ENCODE peak calls at places on chromosomes 16 and 17, in seven cellular contexts. One of them, this sample, is unnamed.

GRCh38 chr16:63808730-63809129 is 1313.1 kb downstream of the CDH11 start:
- DNase-seq in fibroblast of villous mesenchyme: no peak
- DNase-seq in activated CD4-positive, CD25-positive, alpha-beta regulatory T cell treated with anti-CD3 and anti-CD28 coated beads, Interleukin-2, amount 50 U/mL, for 72 hours: no peak
- DNase-seq in natural killer cell: no peak
- DNase-seq in NCI-H187: no peak
- DNase-seq in effector CD4-positive, alpha-beta T cell: no peak
- DNase-seq in CD8-positive, alpha-beta T cell: no peak
- DNase-seq in this sample: no peak

GRCh38 chr17:63440127-63440769 is 5.9 kb downstream of the CYB561 start:
- DNase-seq in activated CD4-positive, CD25-positive, alpha-beta regulatory T cell treated with anti-CD3 and anti-CD28 coated beads, Interleukin-2, amount 50 U/mL, for 72 hours: no peak
- DNase-seq in CD8-positive, alpha-beta T cell: peak; percentile 65
- DNase-seq in fibroblast of villous mesenchyme: no peak
- DNase-seq in natural killer cell: no peak
- DNase-seq in effector CD4-positive, alpha-beta T cell: peak; percentile 16
- DNase-seq in NCI-H187: no peak
- DNase-seq in this sample: no peak

GRCh38 chr16:31000671-31001382 is 9.6 kb downstream of the STX1B start:
- DNase-seq in NCI-H187: no peak
- DNase-seq in activated CD4-positive, CD25-positive, alpha-beta regulatory T cell treated with anti-CD3 and anti-CD28 coated beads, Interleukin-2, amount 50 U/mL, for 72 hours: no peak
- DNase-seq in effector CD4-positive, alpha-beta T cell: no peak
- DNase-seq in fibroblast of villous mesenchyme: no peak
- DNase-seq in CD8-positive, alpha-beta T cell: no peak
- DNase-seq in natural killer cell: no peak
- DNase-seq in this sample: no peak

GRCh38 chr17:40602445-40603443 is 37.5 kb upstream of the CCR7 start:
- DNase-seq in effector CD4-positive, alpha-beta T cell: peak; percentile 68
- DNase-seq in natural killer cell: no peak
- DNase-seq in activated CD4-positive, CD25-positive, alpha-beta regulatory T cell treated with anti-CD3 and anti-CD28 coated beads, Interleukin-2, amount 50 U/mL, for 72 hours: peak; percentile 67
- DNase-seq in fibroblast of villous mesenchyme: peak; percentile 40
- DNase-seq in NCI-H187: no peak
- DNase-seq in CD8-positive, alpha-beta T cell: peak; percentile 85
- DNase-seq in this sample: peak; percentile 51

GRCh38 chr16:57372372-57373116 is at the start of gene CX3CL1:
- DNase-seq in CD8-positive, alpha-beta T cell: no peak
- DNase-seq in fibroblast of villous mesenchyme: peak; percentile 50
- DNase-seq in NCI-H187: no peak
- DNase-seq in effector CD4-positive, alpha-beta T cell: no peak
- DNase-seq in activated CD4-positive, CD25-positive, alpha-beta regulatory T cell treated with anti-CD3 and anti-CD28 coated beads, Interleukin-2, amount 50 U/mL, for 72 hours: no peak
- DNase-seq in natural killer cell: no peak
- DNase-seq in this sample: no peak

GRCh38 chr17:77096570-77097214 is 44.1 kb upstream of the SEC14L1 start:
- DNase-seq in NCI-H187: no peak
- DNase-seq in activated CD4-positive, CD25-positive, alpha-beta regulatory T cell treated with anti-CD3 and anti-CD28 coated beads, Interleukin-2, amount 50 U/mL, for 72 hours: no peak
- DNase-seq in fibroblast of villous mesenchyme: peak; percentile 75
- DNase-seq in natural killer cell: no peak
- DNase-seq in CD8-positive, alpha-beta T cell: no peak
- DNase-seq in effector CD4-positive, alpha-beta T cell: no peak
- DNase-seq in this sample: no peak

GRCh38 chr17:59627770-59628171 is 8.1 kb downstream of the CLTC start:
- DNase-seq in CD8-positive, alpha-beta T cell: no peak
- DNase-seq in activated CD4-positive, CD25-positive, alpha-beta regulatory T cell treated with anti-CD3 and anti-CD28 coated beads, Interleukin-2, amount 50 U/mL, for 72 hours: no peak
- DNase-seq in fibroblast of villous mesenchyme: peak; percentile 34
- DNase-seq in effector CD4-positive, alpha-beta T cell: no peak
- DNase-seq in natural killer cell: no peak
- DNase-seq in NCI-H187: no peak
- DNase-seq in this sample: no peak

GRCh38 chr17:77952368-77952767 is 6.1 kb upstream of the TNRC6C start:
- DNase-seq in activated CD4-positive, CD25-positive, alpha-beta regulatory T cell treated with anti-CD3 and anti-CD28 coated beads, Interleukin-2, amount 50 U/mL, for 72 hours: no peak
- DNase-seq in CD8-positive, alpha-beta T cell: peak; percentile 38
- DNase-seq in natural killer cell: no peak
- DNase-seq in fibroblast of villous mesenchyme: no peak
- DNase-seq in effector CD4-positive, alpha-beta T cell: no peak
- DNase-seq in NCI-H187: no peak
- DNase-seq in this sample: no peak

GRCh38 chr17:28041844-28042656 is 427 bp upstream of the NLK start:
- DNase-seq in activated CD4-positive, CD25-positive, alpha-beta regulatory T cell treated with anti-CD3 and anti-CD28 coated beads, Interleukin-2, amount 50 U/mL, for 72 hours: no peak
- DNase-seq in CD8-positive, alpha-beta T cell: no peak
- DNase-seq in fibroblast of villous mesenchyme: no peak
- DNase-seq in natural killer cell: no peak
- DNase-seq in NCI-H187: no peak
- DNase-seq in effector CD4-positive, alpha-beta T cell: no peak
- DNase-seq in this sample: no peak

GRCh38 chr16:85696761-85697160 is 8.0 kb upstream of the GINS2 start:
- DNase-seq in NCI-H187: no peak
- DNase-seq in fibroblast of villous mesenchyme: no peak
- DNase-seq in natural killer cell: no peak
- DNase-seq in CD8-positive, alpha-beta T cell: no peak
- DNase-seq in activated CD4-positive, CD25-positive, alpha-beta regulatory T cell treated with anti-CD3 and anti-CD28 coated beads, Interleukin-2, amount 50 U/mL, for 72 hours: no peak
- DNase-seq in effector CD4-positive, alpha-beta T cell: no peak
- DNase-seq in this sample: no peak

GRCh38 chr17:40015005-40015997 is at the start of gene CSF3:
- DNase-seq in CD8-positive, alpha-beta T cell: no peak
- DNase-seq in fibroblast of villous mesenchyme: peak; percentile 27
- DNase-seq in natural killer cell: no peak
- DNase-seq in effector CD4-positive, alpha-beta T cell: no peak
- DNase-seq in NCI-H187: no peak
- DNase-seq in activated CD4-positive, CD25-positive, alpha-beta regulatory T cell treated with anti-CD3 and anti-CD28 coated beads, Interleukin-2, amount 50 U/mL, for 72 hours: no peak
- DNase-seq in this sample: no peak

GRCh38 chr17:74750327-74751069 is 2.1 kb downstream of the NHERF1 start:
- DNase-seq in NCI-H187: no peak
- DNase-seq in activated CD4-positive, CD25-positive, alpha-beta regulatory T cell treated with anti-CD3 and anti-CD28 coated beads, Interleukin-2, amount 50 U/mL, for 72 hours: no peak
- DNase-seq in effector CD4-positive, alpha-beta T cell: no peak
- DNase-seq in natural killer cell: no peak
- DNase-seq in CD8-positive, alpha-beta T cell: no peak
- DNase-seq in fibroblast of villous mesenchyme: no peak
- DNase-seq in this sample: no peak

GRCh38 chr17:76715462-76715830 is 4.7 kb upstream of the MXRA7 start:
- DNase-seq in natural killer cell: no peak
- DNase-seq in fibroblast of villous mesenchyme: no peak
- DNase-seq in effector CD4-positive, alpha-beta T cell: no peak
- DNase-seq in CD8-positive, alpha-beta T cell: no peak
- DNase-seq in activated CD4-positive, CD25-positive, alpha-beta regulatory T cell treated with anti-CD3 and anti-CD28 coated beads, Interleukin-2, amount 50 U/mL, for 72 hours: no peak
- DNase-seq in NCI-H187: no peak
- DNase-seq in this sample: no peak

GRCh38 chr16:3797473-3797872 is 80.1 kb upstream of the TRAP1 start:
- DNase-seq in NCI-H187: no peak
- DNase-seq in natural killer cell: no peak
- DNase-seq in effector CD4-positive, alpha-beta T cell: no peak
- DNase-seq in CD8-positive, alpha-beta T cell: no peak
- DNase-seq in activated CD4-positive, CD25-positive, alpha-beta regulatory T cell treated with anti-CD3 and anti-CD28 coated beads, Interleukin-2, amount 50 U/mL, for 72 hours: no peak
- DNase-seq in fibroblast of villous mesenchyme: no peak
- DNase-seq in this sample: no peak

GRCh38 chr16:2088759-2089358 is 41.1 kb downstream of the TSC2 start:
- DNase-seq in effector CD4-positive, alpha-beta T cell: no peak
- DNase-seq in fibroblast of villous mesenchyme: no peak
- DNase-seq in NCI-H187: no peak
- DNase-seq in activated CD4-positive, CD25-positive, alpha-beta regulatory T cell treated with anti-CD3 and anti-CD28 coated beads, Interleukin-2, amount 50 U/mL, for 72 hours: no peak
- DNase-seq in CD8-positive, alpha-beta T cell: no peak
- DNase-seq in natural killer cell: no peak
- DNase-seq in this sample: no peak

GRCh38 chr16:14337303-14338191 is 266.4 kb downstream of the MRTFB start:
- DNase-seq in effector CD4-positive, alpha-beta T cell: no peak
- DNase-seq in natural killer cell: no peak
- DNase-seq in NCI-H187: no peak
- DNase-seq in CD8-positive, alpha-beta T cell: no peak
- DNase-seq in activated CD4-positive, CD25-positive, alpha-beta regulatory T cell treated with anti-CD3 and anti-CD28 coated beads, Interleukin-2, amount 50 U/mL, for 72 hours: no peak
- DNase-seq in fibroblast of villous mesenchyme: peak; percentile 47
- DNase-seq in this sample: no peak

GRCh38 chr16:70715113-70715711 is 29.4 kb upstream of the MTSS2 start:
- DNase-seq in effector CD4-positive, alpha-beta T cell: no peak
- DNase-seq in fibroblast of villous mesenchyme: peak; percentile 94
- DNase-seq in CD8-positive, alpha-beta T cell: no peak
- DNase-seq in natural killer cell: no peak
- DNase-seq in activated CD4-positive, CD25-positive, alpha-beta regulatory T cell treated with anti-CD3 and anti-CD28 coated beads, Interleukin-2, amount 50 U/mL, for 72 hours: no peak
- DNase-seq in NCI-H187: no peak
- DNase-seq in this sample: no peak

GRCh38 chr16:76926595-76926994 is 264.4 kb upstream of the MON1B start:
- DNase-seq in fibroblast of villous mesenchyme: no peak
- DNase-seq in CD8-positive, alpha-beta T cell: no peak
- DNase-seq in NCI-H187: no peak
- DNase-seq in natural killer cell: no peak
- DNase-seq in effector CD4-positive, alpha-beta T cell: no peak
- DNase-seq in activated CD4-positive, CD25-positive, alpha-beta regulatory T cell treated with anti-CD3 and anti-CD28 coated beads, Interleukin-2, amount 50 U/mL, for 72 hours: no peak
- DNase-seq in this sample: no peak

GRCh38 chr17:38958326-38958725 is 8.9 kb downstream of the FBXO47 start:
- DNase-seq in CD8-positive, alpha-beta T cell: no peak
- DNase-seq in fibroblast of villous mesenchyme: peak; percentile 21
- DNase-seq in effector CD4-positive, alpha-beta T cell: no peak
- DNase-seq in NCI-H187: no peak
- DNase-seq in activated CD4-positive, CD25-positive, alpha-beta regulatory T cell treated with anti-CD3 and anti-CD28 coated beads, Interleukin-2, amount 50 U/mL, for 72 hours: no peak
- DNase-seq in natural killer cell: no peak
- DNase-seq in this sample: no peak

GRCh38 chr17:57021226-57021940 is 43.5 kb downstream of the SCPEP1 start:
- DNase-seq in NCI-H187: no peak
- DNase-seq in activated CD4-positive, CD25-positive, alpha-beta regulatory T cell treated with anti-CD3 and anti-CD28 coated beads, Interleukin-2, amount 50 U/mL, for 72 hours: no peak
- DNase-seq in CD8-positive, alpha-beta T cell: no peak
- DNase-seq in fibroblast of villous mesenchyme: no peak
- DNase-seq in effector CD4-positive, alpha-beta T cell: no peak
- DNase-seq in natural killer cell: no peak
- DNase-seq in this sample: no peak

GRCh38 chr17:55750750-55751641 is at the start of gene PCTP:
- DNase-seq in NCI-H187: peak; percentile 81
- DNase-seq in CD8-positive, alpha-beta T cell: peak; percentile 81
- DNase-seq in activated CD4-positive, CD25-positive, alpha-beta regulatory T cell treated with anti-CD3 and anti-CD28 coated beads, Interleukin-2, amount 50 U/mL, for 72 hours: peak; percentile 94
- DNase-seq in natural killer cell: peak; percentile 71
- DNase-seq in effector CD4-positive, alpha-beta T cell: peak; percentile 45
- DNase-seq in fibroblast of villous mesenchyme: peak; percentile 94
- DNase-seq in this sample: peak; percentile 85

GRCh38 chr17:65181237-65182061 is 44.3 kb downstream of the RGS9 start:
- DNase-seq in NCI-H187: no peak
- DNase-seq in effector CD4-positive, alpha-beta T cell: no peak
- DNase-seq in fibroblast of villous mesenchyme: peak; percentile 27
- DNase-seq in CD8-positive, alpha-beta T cell: no peak
- DNase-seq in activated CD4-positive, CD25-positive, alpha-beta regulatory T cell treated with anti-CD3 and anti-CD28 coated beads, Interleukin-2, amount 50 U/mL, for 72 hours: peak; percentile 44
- DNase-seq in natural killer cell: no peak
- DNase-seq in this sample: peak; percentile 55

GRCh38 chr16:7378024-7378695 is 45.5 kb downstream of the RBFOX1 start:
- DNase-seq in CD8-positive, alpha-beta T cell: no peak
- DNase-seq in natural killer cell: no peak
- DNase-seq in NCI-H187: no peak
- DNase-seq in activated CD4-positive, CD25-positive, alpha-beta regulatory T cell treated with anti-CD3 and anti-CD28 coated beads, Interleukin-2, amount 50 U/mL, for 72 hours: no peak
- DNase-seq in fibroblast of villous mesenchyme: no peak
- DNase-seq in effector CD4-positive, alpha-beta T cell: no peak
- DNase-seq in this sample: no peak

This sample was measured in activated T-helper 2 cell treated with anti-CD3 and anti-CD28 coated beads, Interferon-gamma antibody, Interleukin-2, Interleukin-4, amounts not matched to agents 10 μg/mL and 5 μg/mL and 100 μg/mL, durations not matched to agents 14 hours and 24 hours and 36 hours.